ENCODE peak calls at places on chromosomes 13 and 19, in four cellular contexts. One of them, this sample, is unnamed.

GRCh38 chr13:94252209-94252608 is 227.3 kb downstream of the DCT start:
- DNase-seq in AG09319: no peak
- DNase-seq in CD4-positive, alpha-beta T cell: no peak
- DNase-seq in neural progenitor cell: no peak
- DNase-seq in this sample: no peak

GRCh38 chr19:16588089-16588823 is 16.0 kb upstream of the SLC35E1 start:
- DNase-seq in CD4-positive, alpha-beta T cell: peak; percentile 58
- DNase-seq in AG09319: no peak
- DNase-seq in neural progenitor cell: no peak
- DNase-seq in this sample: no peak

GRCh38 chr19:49672131-49672919 is 4.7 kb upstream of the PRMT1 start:
- DNase-seq in CD4-positive, alpha-beta T cell: peak; percentile 64
- DNase-seq in AG09319: no peak
- DNase-seq in neural progenitor cell: peak; percentile 92
- DNase-seq in this sample: peak; percentile 89

GRCh38 chr13:106566682-106567420 is 1.1 kb downstream of the ARGLU1 start:
- DNase-seq in AG09319: no peak
- DNase-seq in CD4-positive, alpha-beta T cell: peak; percentile 6
- DNase-seq in neural progenitor cell: peak; percentile 62
- DNase-seq in this sample: no peak

GRCh38 chr13:93758575-93758974 is 532.0 kb downstream of the GPC6 start:
- DNase-seq in CD4-positive, alpha-beta T cell: no peak
- DNase-seq in AG09319: no peak
- DNase-seq in neural progenitor cell: no peak
- DNase-seq in this sample: no peak

GRCh38 chr19:17097593-17098126 is 22.1 kb downstream of the MYO9B start:
- DNase-seq in neural progenitor cell: no peak
- DNase-seq in AG09319: no peak
- DNase-seq in CD4-positive, alpha-beta T cell: no peak
- DNase-seq in this sample: no peak

GRCh38 chr19:39145180-39145953 is 19.8 kb downstream of the PAK4 start:
- DNase-seq in neural progenitor cell: no peak
- DNase-seq in CD4-positive, alpha-beta T cell: no peak
- DNase-seq in AG09319: no peak
- DNase-seq in this sample: no peak

GRCh38 chr19:13763300-13763699 is 1.0 kb upstream of the MRI1 start:
- DNase-seq in neural progenitor cell: no peak
- DNase-seq in AG09319: no peak
- DNase-seq in CD4-positive, alpha-beta T cell: no peak
- DNase-seq in this sample: no peak

GRCh38 chr13:99357920-99358319 is 50.7 kb upstream of the GPR183 start:
- DNase-seq in CD4-positive, alpha-beta T cell: no peak
- DNase-seq in AG09319: no peak
- DNase-seq in neural progenitor cell: no peak
- DNase-seq in this sample: no peak

GRCh38 chr13:45063261-45063870 is 56.9 kb upstream of the GTF2F2 start:
- DNase-seq in CD4-positive, alpha-beta T cell: no peak
- DNase-seq in AG09319: no peak
- DNase-seq in neural progenitor cell: no peak
- DNase-seq in this sample: no peak

GRCh38 chr13:44308352-44308751 is 65.3 kb upstream of the SERP2 start:
- DNase-seq in AG09319: no peak
- DNase-seq in neural progenitor cell: no peak
- DNase-seq in CD4-positive, alpha-beta T cell: no peak
- DNase-seq in this sample: no peak

GRCh38 chr19:49580264-49581006 is at the start of gene NOSIP:
- DNase-seq in AG09319: peak; percentile 92
- DNase-seq in CD4-positive, alpha-beta T cell: peak; percentile 95
- DNase-seq in neural progenitor cell: peak; percentile 98
- DNase-seq in this sample: peak; percentile 96

GRCh38 chr13:59747529-59747928 is 416.2 kb downstream of the DIAPH3 start:
- DNase-seq in neural progenitor cell: peak; percentile 7
- DNase-seq in AG09319: no peak
- DNase-seq in CD4-positive, alpha-beta T cell: no peak
- DNase-seq in this sample: no peak

GRCh38 chr13:44117351-44117750 is 237.6 kb downstream of the LACC1 start:
- DNase-seq in CD4-positive, alpha-beta T cell: no peak
- DNase-seq in neural progenitor cell: no peak
- DNase-seq in AG09319: no peak
- DNase-seq in this sample: no peak

GRCh38 chr19:12689581-12690216 is 1.9 kb downstream of the GNG14 start:
- DNase-seq in CD4-positive, alpha-beta T cell: no peak
- DNase-seq in AG09319: no peak
- DNase-seq in neural progenitor cell: no peak
- DNase-seq in this sample: no peak

GRCh38 chr13:111329641-111330040 is 9.2 kb downstream of the TEX29 start:
- DNase-seq in neural progenitor cell: no peak
- DNase-seq in CD4-positive, alpha-beta T cell: no peak
- DNase-seq in AG09319: no peak
- DNase-seq in this sample: no peak

GRCh38 chr13:27980280-27980998 is 8.1 kb downstream of the URAD start:
- DNase-seq in neural progenitor cell: peak; percentile 35
- DNase-seq in AG09319: no peak
- DNase-seq in CD4-positive, alpha-beta T cell: no peak
- DNase-seq in this sample: no peak

GRCh38 chr13:103156346-103156998 is 90.3 kb upstream of the SLC10A2 start:
- DNase-seq in neural progenitor cell: no peak
- DNase-seq in AG09319: no peak
- DNase-seq in CD4-positive, alpha-beta T cell: no peak
- DNase-seq in this sample: no peak

GRCh38 chr19:58007285-58007684 is 4.7 kb upstream of the ZNF606 start:
- DNase-seq in neural progenitor cell: no peak
- DNase-seq in CD4-positive, alpha-beta T cell: no peak
- DNase-seq in AG09319: no peak
- DNase-seq in this sample: no peak

GRCh38 chr19:48826606-48827020 is 9.7 kb downstream of the HSD17B14 start:
- DNase-seq in neural progenitor cell: peak; percentile 30
- DNase-seq in AG09319: no peak
- DNase-seq in CD4-positive, alpha-beta T cell: no peak
- DNase-seq in this sample: no peak

GRCh38 chr13:36124236-36124822 is 6.9 kb downstream of the DCLK1 start:
- DNase-seq in neural progenitor cell: no peak
- DNase-seq in AG09319: peak; percentile 74
- DNase-seq in CD4-positive, alpha-beta T cell: no peak
- DNase-seq in this sample: no peak

GRCh38 chr13:20412761-20413355 is 112.8 kb downstream of the CRYL1 start:
- DNase-seq in CD4-positive, alpha-beta T cell: no peak
- DNase-seq in neural progenitor cell: no peak
- DNase-seq in AG09319: no peak
- DNase-seq in this sample: no peak

GRCh38 chr13:80340643-80341097 is 256 bp downstream of the SPRY2 start:
- DNase-seq in AG09319: no peak
- DNase-seq in CD4-positive, alpha-beta T cell: no peak
- DNase-seq in neural progenitor cell: no peak
- DNase-seq in this sample: no peak

GRCh38 chr13:94860981-94861407 is 148.6 kb upstream of the SOX21 start:
- DNase-seq in AG09319: no peak
- DNase-seq in CD4-positive, alpha-beta T cell: no peak
- DNase-seq in neural progenitor cell: no peak
- DNase-seq in this sample: no peak

GRCh38 chr19:11736696-11737095 is 2.0 kb downstream of the ZNF823 start:
- DNase-seq in neural progenitor cell: no peak
- DNase-seq in CD4-positive, alpha-beta T cell: no peak
- DNase-seq in AG09319: no peak
- DNase-seq in this sample: no peak

GRCh38 chr13:74987124-74987690 is 494.8 kb downstream of the TBC1D4 start:
- DNase-seq in AG09319: no peak
- DNase-seq in neural progenitor cell: no peak
- DNase-seq in CD4-positive, alpha-beta T cell: no peak
- DNase-seq in this sample: no peak

GRCh38 chr13:97322740-97323342 is 100.7 kb downstream of the MBNL2 start:
- DNase-seq in AG09319: no peak
- DNase-seq in neural progenitor cell: no peak
- DNase-seq in CD4-positive, alpha-beta T cell: no peak
- DNase-seq in this sample: no peak

GRCh38 chr19:41893899-41894298 is 10.9 kb downstream of the ARHGEF1 start:
- DNase-seq in neural progenitor cell: peak; percentile 38
- DNase-seq in AG09319: no peak
- DNase-seq in CD4-positive, alpha-beta T cell: no peak
- DNase-seq in this sample: no peak

GRCh38 chr19:28466107-28467045 is 746.6 kb downstream of the UQCRFS1 start:
- DNase-seq in CD4-positive, alpha-beta T cell: peak; percentile 34
- DNase-seq in neural progenitor cell: peak; percentile 76
- DNase-seq in AG09319: peak; percentile 19
- DNase-seq in this sample: peak; percentile 84

GRCh38 chr13:41622545-41623429 is 165.4 kb downstream of the RGCC start:
- DNase-seq in AG09319: no peak
- DNase-seq in neural progenitor cell: no peak
- DNase-seq in CD4-positive, alpha-beta T cell: no peak
- DNase-seq in this sample: no peak

GRCh38 chr13:113001251-113002140 is 32.5 kb downstream of the MCF2L start:
- DNase-seq in AG09319: no peak
- DNase-seq in CD4-positive, alpha-beta T cell: no peak
- DNase-seq in neural progenitor cell: peak; percentile 84
- DNase-seq in this sample: peak; percentile 74

GRCh38 chr19:46344363-46344762 is 2.5 kb upstream of the PPP5C start:
- DNase-seq in neural progenitor cell: no peak
- DNase-seq in CD4-positive, alpha-beta T cell: no peak
- DNase-seq in AG09319: no peak
- DNase-seq in this sample: no peak

GRCh38 chr13:39682788-39683187 is 27.3 kb downstream of the COG6 start:
- DNase-seq in CD4-positive, alpha-beta T cell: no peak
- DNase-seq in AG09319: no peak
- DNase-seq in neural progenitor cell: no peak
- DNase-seq in this sample: no peak

GRCh38 chr19:11699931-11700794 is 38.6 kb downstream of the ZNF823 start:
- DNase-seq in neural progenitor cell: peak; percentile 37
- DNase-seq in CD4-positive, alpha-beta T cell: no peak
- DNase-seq in AG09319: peak; percentile 4
- DNase-seq in this sample: no peak

GRCh38 chr19:47891923-47892666 is 6.0 kb upstream of the SULT2A1 start:
- DNase-seq in AG09319: no peak
- DNase-seq in neural progenitor cell: peak; percentile 77
- DNase-seq in CD4-positive, alpha-beta T cell: no peak
- DNase-seq in this sample: no peak

GRCh38 chr13:113855012-113855921 is 8.6 kb downstream of the GAS6 start:
- DNase-seq in neural progenitor cell: no peak
- DNase-seq in CD4-positive, alpha-beta T cell: no peak
- DNase-seq in AG09319: no peak
- DNase-seq in this sample: no peak

GRCh38 chr19:35143231-35143715 is at the start of gene FXYD7:
- DNase-seq in neural progenitor cell: peak; percentile 69
- DNase-seq in AG09319: no peak
- DNase-seq in CD4-positive, alpha-beta T cell: no peak
- DNase-seq in this sample: peak; percentile 56
- TF ChIP-seq CTCF in neural progenitor cell: no peak
- TF ChIP-seq CTCF in AG09319: no peak
- TF ChIP-seq CTCF in CD4-positive, alpha-beta T cell: peak; percentile 35
- TF ChIP-seq CTCF in this sample: no peak

GRCh38 chr13:101939370-101939769 is 462.5 kb downstream of the FGF14 start:
- DNase-seq in neural progenitor cell: no peak
- DNase-seq in CD4-positive, alpha-beta T cell: no peak
- DNase-seq in AG09319: no peak
- DNase-seq in this sample: no peak

GRCh38 chr13:101945435-101945834 is 456.4 kb downstream of the FGF14 start:
- DNase-seq in AG09319: no peak
- DNase-seq in neural progenitor cell: peak; percentile 29
- DNase-seq in CD4-positive, alpha-beta T cell: no peak
- DNase-seq in this sample: no peak

GRCh38 chr13:101941095-101941777 is 460.6 kb downstream of the FGF14 start:
- DNase-seq in CD4-positive, alpha-beta T cell: no peak
- DNase-seq in AG09319: no peak
- DNase-seq in neural progenitor cell: no peak
- DNase-seq in this sample: no peak

GRCh38 chr13:101942535-101943157 is 459.2 kb downstream of the FGF14 start:
- DNase-seq in CD4-positive, alpha-beta T cell: no peak
- DNase-seq in neural progenitor cell: peak; percentile 49
- DNase-seq in AG09319: no peak
- DNase-seq in this sample: no peak

DNA sequence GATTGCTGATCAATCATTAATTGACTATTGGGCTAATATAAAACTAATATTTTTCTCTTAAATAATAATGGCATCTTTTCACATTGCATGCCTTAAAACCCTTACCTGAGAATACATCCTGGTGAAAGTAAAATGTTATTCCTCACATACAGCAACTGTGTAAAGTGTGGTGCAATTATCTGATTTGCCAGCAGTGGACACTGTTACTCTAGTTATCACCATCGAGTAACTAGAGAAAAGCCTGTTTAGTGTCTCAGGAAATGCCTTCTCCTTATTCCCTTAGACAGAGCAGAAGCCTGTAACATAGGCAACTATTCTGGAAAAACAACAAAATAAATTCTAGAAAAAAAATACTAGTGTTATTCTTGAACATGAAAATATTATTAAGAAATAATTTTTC is 459.8 kb downstream of the FGF14 start:
- DNase-seq in neural progenitor cell: peak; percentile 64
- DNase-seq in CD4-positive, alpha-beta T cell: no peak
- DNase-seq in AG09319: no peak
- DNase-seq in this sample: peak; percentile 46
- TF ChIP-seq CTCF in neural progenitor cell: peak; percentile 87
- TF ChIP-seq CTCF in CD4-positive, alpha-beta T cell: no peak
- TF ChIP-seq CTCF in AG09319: peak; percentile 69
- TF ChIP-seq CTCF in this sample: peak; percentile 96

GRCh38 chr19:4548238-4548584 is 8.4 kb upstream of the LRG1 start:
- DNase-seq in neural progenitor cell: no peak
- DNase-seq in CD4-positive, alpha-beta T cell: no peak
- DNase-seq in AG09319: no peak
- DNase-seq in this sample: no peak

GRCh38 chr19:4543856-4544647 is 4.2 kb upstream of the LRG1 start:
- DNase-seq in CD4-positive, alpha-beta T cell: no peak
- DNase-seq in AG09319: no peak
- DNase-seq in neural progenitor cell: no peak
- DNase-seq in this sample: no peak

GRCh38 chr19:4550479-4551050 is 8.9 kb downstream of the SEMA6B start:
- DNase-seq in AG09319: no peak
- DNase-seq in CD4-positive, alpha-beta T cell: no peak
- DNase-seq in neural progenitor cell: no peak
- DNase-seq in this sample: no peak

GRCh38 chr19:4550018-4550417 is 9.5 kb downstream of the SEMA6B start:
- DNase-seq in CD4-positive, alpha-beta T cell: no peak
- DNase-seq in AG09319: no peak
- DNase-seq in neural progenitor cell: no peak
- DNase-seq in this sample: no peak

GRCh38 chr19:4547303-4548237 is 7.7 kb upstream of the LRG1 start:
- DNase-seq in AG09319: no peak
- DNase-seq in neural progenitor cell: no peak
- DNase-seq in CD4-positive, alpha-beta T cell: no peak
- DNase-seq in this sample: no peak
- TF ChIP-seq CTCF in AG09319: peak; percentile 22
- TF ChIP-seq CTCF in neural progenitor cell: peak; percentile 28
- TF ChIP-seq CTCF in CD4-positive, alpha-beta T cell: no peak
- TF ChIP-seq CTCF in this sample: no peak

DNA sequence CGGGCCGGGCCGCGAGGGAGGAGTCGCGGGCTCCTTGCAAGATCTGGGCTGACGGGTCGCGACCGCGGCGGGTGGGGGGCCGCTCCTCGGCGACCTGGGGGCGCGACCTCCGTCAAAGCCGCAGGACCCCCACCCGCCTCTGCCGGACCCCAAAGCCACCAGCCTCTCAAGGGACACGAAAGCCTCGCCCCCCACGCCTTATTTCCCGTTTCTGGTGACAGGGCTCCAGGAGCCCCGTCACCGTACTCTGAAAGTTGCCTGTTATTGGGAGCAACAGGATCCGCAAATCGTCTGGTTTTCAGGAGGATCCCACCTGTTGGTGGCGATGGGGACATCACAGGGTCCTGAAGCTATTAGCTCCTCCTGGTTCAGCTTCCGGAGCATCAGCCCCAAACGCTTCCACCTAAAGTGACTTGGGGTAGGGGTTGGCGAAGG is 531 bp downstream of the MAU2 start:
- DNase-seq in neural progenitor cell: peak; percentile 71
- DNase-seq in CD4-positive, alpha-beta T cell: no peak
- DNase-seq in AG09319: no peak
- DNase-seq in this sample: peak; percentile 51
- TF ChIP-seq CTCF in neural progenitor cell: no peak
- TF ChIP-seq CTCF in CD4-positive, alpha-beta T cell: no peak
- TF ChIP-seq CTCF in AG09319: no peak
- TF ChIP-seq CTCF in this sample: no peak